ENCODE peak calls at places on chromosomes 3 and 15, in five cellular contexts. One of them, this sample, is unnamed.
A peak's percentile ranks its signal among the peaks of the same experiment; 100 is the strongest.

GRCh38 chr15:63019539-63020109 is 22.9 kb upstream of the TPM1 start:
- DNase-seq in H9: peak; percentile 74
- DNase-seq in H1: no peak
- DNase-seq in mesenchymal stem cell: peak; percentile 78
- DNase-seq in neuronal stem cell: no peak
- DNase-seq in this sample: peak; percentile 99

GRCh38 chr3:53039376-53039752 is 6.5 kb downstream of the SFMBT1 start:
- DNase-seq in H9: no peak
- DNase-seq in H1: no peak
- DNase-seq in mesenchymal stem cell: no peak
- DNase-seq in neuronal stem cell: no peak
- DNase-seq in this sample: no peak

GRCh38 chr15:31472636-31473383 is 146.2 kb downstream of the KLF13 start:
- DNase-seq in H9: peak; percentile 24
- DNase-seq in H1: no peak
- DNase-seq in mesenchymal stem cell: peak; percentile 73
- DNase-seq in neuronal stem cell: no peak
- DNase-seq in this sample: no peak

GRCh38 chr3:143578810-143579425 is 269.4 kb downstream of the SLC9A9 start:
- DNase-seq in H9: no peak
- DNase-seq in H1: no peak
- DNase-seq in mesenchymal stem cell: no peak
- DNase-seq in neuronal stem cell: no peak
- DNase-seq in this sample: no peak

GRCh38 chr3:172560026-172560425 is 36.8 kb upstream of the TNFSF10 start:
- DNase-seq in H9: no peak
- DNase-seq in H1: no peak
- DNase-seq in mesenchymal stem cell: no peak
- DNase-seq in neuronal stem cell: no peak
- DNase-seq in this sample: peak; percentile 15

GRCh38 chr3:5568451-5568850 is 380.9 kb downstream of the EDEM1 start:
- DNase-seq in H9: peak; percentile 43
- DNase-seq in H1: no peak
- DNase-seq in mesenchymal stem cell: no peak
- DNase-seq in neuronal stem cell: no peak
- DNase-seq in this sample: peak; percentile 74

GRCh38 chr15:91866971-91867372 is 13.5 kb downstream of the SLCO3A1 start:
- DNase-seq in H9: no peak
- DNase-seq in H1: no peak
- DNase-seq in mesenchymal stem cell: peak; percentile 5
- DNase-seq in neuronal stem cell: no peak
- DNase-seq in this sample: peak; percentile 36

GRCh38 chr3:31161889-31162288 is 267.4 kb upstream of the GADL1 start:
- DNase-seq in H9: no peak
- DNase-seq in H1: no peak
- DNase-seq in mesenchymal stem cell: no peak
- DNase-seq in neuronal stem cell: no peak
- DNase-seq in this sample: no peak

GRCh38 chr3:189841474-189842205 is 210.5 kb downstream of the TP63 start:
- DNase-seq in H9: no peak
- DNase-seq in H1: no peak
- DNase-seq in mesenchymal stem cell: no peak
- DNase-seq in neuronal stem cell: no peak
- DNase-seq in this sample: peak; percentile 91

GRCh38 chr15:82540055-82540983 is at the start of gene RPS17:
- DNase-seq in H9: peak; percentile 96
- DNase-seq in H1: peak; percentile 99
- DNase-seq in mesenchymal stem cell: peak; percentile 95
- DNase-seq in neuronal stem cell: peak; percentile 92
- DNase-seq in this sample: peak; percentile 98

GRCh38 chr3:152617609-152618008 is 217.3 kb upstream of the P2RY1 start:
- DNase-seq in H9: no peak
- DNase-seq in H1: no peak
- DNase-seq in mesenchymal stem cell: no peak
- DNase-seq in neuronal stem cell: no peak
- DNase-seq in this sample: no peak

GRCh38 chr3:64150527-64151238 is 74.6 kb downstream of the PRICKLE2 start:
- DNase-seq in H9: no peak
- DNase-seq in H1: no peak
- DNase-seq in mesenchymal stem cell: peak; percentile 99
- DNase-seq in neuronal stem cell: no peak
- DNase-seq in this sample: peak; percentile 90

DNA sequence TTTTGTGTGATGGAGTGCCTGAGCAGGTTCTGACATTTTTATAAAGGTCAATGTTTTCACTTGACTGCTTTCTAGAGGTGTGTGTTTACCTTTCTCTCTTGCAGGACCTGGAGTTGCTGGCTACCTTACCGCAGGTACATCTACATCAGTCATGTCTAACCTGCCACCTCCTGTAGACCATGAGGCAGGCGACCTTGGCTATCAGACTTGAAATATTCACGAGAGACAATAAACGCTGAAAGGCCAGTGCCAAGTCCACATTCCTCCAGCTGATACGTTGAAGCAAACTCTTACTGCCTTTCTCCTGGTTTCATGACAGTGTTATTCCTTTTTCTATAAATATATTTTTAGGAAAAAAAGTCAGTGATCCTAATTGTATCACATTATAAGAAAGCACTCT is 59.0 kb upstream of the ACKR4 start:
- DNase-seq in H9: no peak
- DNase-seq in H1: no peak
- DNase-seq in mesenchymal stem cell: no peak
- DNase-seq in neuronal stem cell: no peak
- DNase-seq in this sample: no peak
- H2BK12ac ChIP-seq in H9: no peak overlapping the region
- H2BK12ac ChIP-seq in H1: no peak overlapping the region
- H2BK12ac ChIP-seq in mesenchymal stem cell: no peak overlapping the region
- H2BK12ac ChIP-seq in neuronal stem cell: no peak overlapping the region
- H2BK12ac ChIP-seq in this sample: no peak overlapping the region

GRCh38 chr3:48555231-48555948 is 1.2 kb downstream of the PFKFB4 start:
- DNase-seq in H9: no peak
- DNase-seq in H1: no peak
- DNase-seq in mesenchymal stem cell: no peak
- DNase-seq in neuronal stem cell: no peak
- DNase-seq in this sample: peak; percentile 16
- H2BK12ac ChIP-seq in H9: no peak overlapping the region
- H2BK12ac ChIP-seq in H1: no peak overlapping the region
- H2BK12ac ChIP-seq in mesenchymal stem cell: no peak overlapping the region
- H2BK12ac ChIP-seq in neuronal stem cell: no peak overlapping the region
- H2BK12ac ChIP-seq in this sample: no peak overlapping the region

GRCh38 chr3:178063475-178063874 is 472.8 kb upstream of the KCNMB2 start:
- DNase-seq in H9: no peak
- DNase-seq in H1: no peak
- DNase-seq in mesenchymal stem cell: no peak
- DNase-seq in neuronal stem cell: no peak
- DNase-seq in this sample: no peak

GRCh38 chr3:178062126-178062525 is 474.1 kb upstream of the KCNMB2 start:
- DNase-seq in H9: no peak
- DNase-seq in H1: no peak
- DNase-seq in mesenchymal stem cell: no peak
- DNase-seq in neuronal stem cell: no peak
- DNase-seq in this sample: no peak

GRCh38 chr3:178072931-178073330 is 463.3 kb upstream of the KCNMB2 start:
- DNase-seq in H9: no peak
- DNase-seq in H1: no peak
- DNase-seq in mesenchymal stem cell: no peak
- DNase-seq in neuronal stem cell: no peak
- DNase-seq in this sample: no peak

GRCh38 chr3:178072391-178072790 is 463.8 kb upstream of the KCNMB2 start:
- DNase-seq in H9: no peak
- DNase-seq in H1: no peak
- DNase-seq in mesenchymal stem cell: no peak
- DNase-seq in neuronal stem cell: no peak
- DNase-seq in this sample: no peak

DNA sequence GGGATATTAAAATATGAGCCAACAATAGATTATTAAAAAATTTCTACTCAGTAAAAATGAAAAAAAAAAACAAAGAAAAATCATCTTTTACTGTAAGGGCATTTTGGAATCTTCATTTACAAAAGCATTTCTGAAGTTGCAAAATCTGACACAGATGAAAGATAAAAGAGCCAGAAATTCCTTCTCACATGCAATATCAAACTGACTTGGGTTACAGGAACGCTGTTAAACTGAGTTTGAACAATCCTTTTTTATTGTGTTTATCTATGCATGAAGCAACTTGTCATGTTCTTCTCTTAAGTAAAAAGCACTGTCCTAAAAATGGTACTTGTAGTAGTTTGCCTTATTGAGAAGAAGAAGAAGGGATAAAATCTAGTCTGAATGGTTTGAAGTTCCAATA is 468.5 kb upstream of the KCNMB2 start:
- DNase-seq in H9: no peak
- DNase-seq in H1: no peak
- DNase-seq in mesenchymal stem cell: no peak
- DNase-seq in neuronal stem cell: no peak
- DNase-seq in this sample: peak; percentile 76
- H2BK12ac ChIP-seq in H9: no peak overlapping the region
- H2BK12ac ChIP-seq in H1: no peak overlapping the region
- H2BK12ac ChIP-seq in mesenchymal stem cell: no peak overlapping the region
- H2BK12ac ChIP-seq in neuronal stem cell: no peak overlapping the region
- H2BK12ac ChIP-seq in this sample: no peak overlapping the region

DNA sequence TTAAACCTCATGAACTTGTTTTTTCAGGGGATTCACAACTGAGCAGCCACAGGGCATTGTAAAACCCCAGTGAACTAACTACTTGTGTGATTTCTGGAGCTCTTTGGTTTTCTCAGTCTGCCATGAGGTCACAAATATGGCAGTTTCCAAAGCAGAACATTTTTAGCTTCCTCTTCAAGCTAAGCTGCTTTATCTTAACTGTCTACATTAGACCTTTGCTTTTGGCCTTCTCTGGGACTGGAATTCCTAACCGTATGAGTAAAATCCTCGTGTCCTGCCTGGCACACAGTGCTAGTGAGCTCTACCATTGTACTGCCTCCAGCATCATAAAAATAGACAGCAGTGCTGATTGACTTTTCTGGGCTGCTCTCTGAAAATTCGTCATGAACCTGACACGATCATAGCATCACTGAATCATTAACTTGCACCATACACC is 22.1 kb downstream of the CDIN1 start:
- DNase-seq in H9: no peak
- DNase-seq in H1: no peak
- DNase-seq in mesenchymal stem cell: peak; percentile 92
- DNase-seq in neuronal stem cell: no peak
- DNase-seq in this sample: no peak
- H2BK12ac ChIP-seq in H9: no peak overlapping the region
- H2BK12ac ChIP-seq in H1: no peak overlapping the region
- H2BK12ac ChIP-seq in mesenchymal stem cell: peak overlapping the region; percentile 87
- H2BK12ac ChIP-seq in neuronal stem cell: no peak overlapping the region
- H2BK12ac ChIP-seq in this sample: no peak overlapping the region

GRCh38 chr3:100197876-100198275 is 62.9 kb upstream of the TBC1D23 start:
- DNase-seq in H9: no peak
- DNase-seq in H1: no peak
- DNase-seq in mesenchymal stem cell: no peak
- DNase-seq in neuronal stem cell: no peak
- DNase-seq in this sample: no peak

DNA sequence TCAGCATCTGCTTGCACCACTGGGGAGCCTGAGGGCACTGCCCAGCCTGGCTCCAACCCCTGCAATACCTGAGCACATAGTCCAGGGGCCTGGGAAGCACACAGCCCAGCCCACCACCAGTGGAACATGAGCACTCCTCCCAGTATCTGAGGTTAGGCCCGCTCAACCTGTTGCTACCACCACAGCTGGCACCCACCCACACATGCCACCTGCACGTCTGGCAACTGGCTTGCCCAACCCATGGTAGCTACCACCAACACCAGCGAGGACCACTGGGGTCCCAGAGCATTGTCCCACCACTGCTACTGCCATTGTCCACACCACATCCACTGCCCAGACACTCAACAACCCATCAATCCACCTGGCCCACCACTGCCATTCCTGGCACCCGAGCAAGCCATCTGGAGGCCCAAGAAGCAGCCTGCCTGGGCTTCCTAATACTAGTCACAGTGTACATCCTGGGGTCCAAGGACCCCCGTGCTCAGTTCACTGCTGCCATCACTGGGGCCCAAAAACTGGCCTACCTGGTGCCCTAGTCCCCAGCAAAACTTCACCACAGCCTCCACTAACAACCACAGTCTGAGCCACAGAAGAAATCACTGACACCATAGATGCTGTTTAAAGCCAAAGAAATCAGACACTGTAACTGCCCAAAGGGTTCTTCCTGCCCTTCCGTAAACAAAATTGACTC is 62.1 kb upstream of the TBC1D23 start:
- DNase-seq in H9: no peak
- DNase-seq in H1: no peak
- DNase-seq in mesenchymal stem cell: no peak
- DNase-seq in neuronal stem cell: no peak
- DNase-seq in this sample: no peak
- H2BK12ac ChIP-seq in H9: no peak overlapping the region
- H2BK12ac ChIP-seq in H1: no peak overlapping the region
- H2BK12ac ChIP-seq in mesenchymal stem cell: peak overlapping the region; percentile 94
- H2BK12ac ChIP-seq in neuronal stem cell: no peak overlapping the region
- H2BK12ac ChIP-seq in this sample: no peak overlapping the region

DNA sequence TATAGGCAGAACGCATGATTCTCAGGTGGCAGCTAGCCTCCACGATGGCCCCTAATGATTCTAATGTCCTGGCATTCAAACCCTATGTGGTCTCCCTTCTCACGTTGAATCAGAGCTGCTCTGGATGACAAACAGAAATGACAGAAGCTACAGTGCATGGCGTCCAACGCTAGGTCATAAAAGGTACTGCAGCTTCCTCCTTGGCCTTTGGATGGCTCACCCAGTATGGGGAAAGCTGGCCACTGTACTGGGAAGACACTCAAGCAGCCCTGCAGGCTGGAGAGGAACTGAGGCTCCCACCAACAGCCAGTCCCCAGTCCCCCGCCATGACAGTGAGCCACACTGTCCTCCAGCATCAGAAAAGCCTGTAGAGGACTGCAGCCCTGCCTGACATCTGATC is 286.3 kb downstream of the FAM43A start:
- DNase-seq in H9: no peak
- DNase-seq in H1: peak; percentile 14
- DNase-seq in mesenchymal stem cell: no peak
- DNase-seq in neuronal stem cell: no peak
- DNase-seq in this sample: no peak
- H2BK12ac ChIP-seq in H9: no peak overlapping the region
- H2BK12ac ChIP-seq in H1: no peak overlapping the region
- H2BK12ac ChIP-seq in mesenchymal stem cell: no peak overlapping the region
- H2BK12ac ChIP-seq in neuronal stem cell: no peak overlapping the region
- H2BK12ac ChIP-seq in this sample: no peak overlapping the region

GRCh38 chr3:105906834-105907233 is 38.0 kb upstream of the CBLB start:
- DNase-seq in H9: no peak
- DNase-seq in H1: no peak
- DNase-seq in mesenchymal stem cell: peak; percentile 10
- DNase-seq in neuronal stem cell: no peak
- DNase-seq in this sample: peak; percentile 79
- H2BK12ac ChIP-seq in H9: no peak overlapping the region
- H2BK12ac ChIP-seq in H1: no peak overlapping the region
- H2BK12ac ChIP-seq in mesenchymal stem cell: no peak overlapping the region
- H2BK12ac ChIP-seq in neuronal stem cell: no peak overlapping the region
- H2BK12ac ChIP-seq in this sample: no peak overlapping the region